ENCODE peak calls at places on chromosomes 11 and 22, in eight cellular contexts. B is pancreas, O is heart right ventricle, E is psoas muscle, T is colonic mucosa, M is mesendoderm, I is dorsolateral prefrontal cortex, K is Peyer's patch. R is an unnamed sample. For H3K27me3, the result is how much of the 10 kb centered on the place peaks cover.

GRCh38 chr11:36257351-36257750 is 31.9 kb downstream of the COMMD9 start:
- DNase-seq in M (no peak), K (no peak), B (no peak), O (no peak), I (no peak), T (no peak), E (no peak), R (no peak)

GRCh38 chr22:34917239-34917638 is 148.7 kb upstream of the ISX start:
- DNase-seq in K (no peak), M (no peak), I (peak), E (no peak), B (no peak), O (no peak), T (no peak), R (no peak)

GRCh38 chr11:4495487-4495886 is 13.0 kb downstream of the OR52K1 start:
- DNase-seq in B (no peak), I (no peak), O (no peak), E (no peak), K (no peak), M (no peak), T (no peak), R (no peak)

GRCh38 chr22:38255697-38256096 is 17.1 kb downstream of the TMEM184B start:
- DNase-seq in K (no peak), M (no peak), T (no peak), O (no peak), B (no peak), I (no peak), E (no peak), R (no peak)

GRCh38 chr11:36347384-36347906 is 51.4 kb downstream of the PRR5L start:
- DNase-seq in E (no peak), K (no peak), I (no peak), T (peak), B (no peak), O (no peak), M (no peak), R (no peak)

GRCh38 chr22:19708323-19709011 is 5.8 kb upstream of the SEPTIN5 start:
- DNase-seq in O (no peak), T (no peak), E (peak), I (no peak), K (no peak), B (peak), M (no peak), R (no peak)

GRCh38 chr11:75233688-75234295 is 6.8 kb upstream of the TPBGL start:
- DNase-seq in E (no peak), K (peak), T (peak), B (no peak), M (peak), O (no peak), I (no peak), R (no peak)

GRCh38 chr22:33083212-33083611 is 25.0 kb upstream of the SYN3 start:
- DNase-seq in E (no peak), O (no peak), I (no peak), T (no peak), K (no peak), B (no peak), M (peak), R (peak)

GRCh38 chr22:44099696-44100095 is 75.6 kb downstream of the PARVB start:
- DNase-seq in K (no peak), E (peak), B (no peak), I (no peak), M (no peak), O (no peak), T (no peak), R (no peak)

GRCh38 chr11:84019576-84020194 is 733.5 kb upstream of the CCDC90B start:
- DNase-seq in O (no peak), K (no peak), E (no peak), I (no peak), T (no peak), M (peak), B (no peak), R (no peak)

GRCh38 chr11:64564947-64565889 is 25.8 kb upstream of the SLC22A12 start:
- DNase-seq in E (no peak), K (no peak), M (peak), O (no peak), B (peak), T (no peak), I (no peak), R (no peak)

GRCh38 chr22:35446365-35446764 is 46.4 kb downstream of the MCM5 start:
- DNase-seq in O (no peak), I (no peak), B (no peak), T (no peak), K (peak), E (no peak), M (no peak), R (no peak)

GRCh38 chr11:2303627-2304155 is 1.9 kb downstream of the TSPAN32 start:
- DNase-seq in I (no peak), E (peak), O (peak), K (peak), T (no peak), M (peak), B (peak), R (no peak)

GRCh38 chr11:121105851-121106250 is 4.8 kb downstream of the TECTA start:
- DNase-seq in E (no peak), I (no peak), K (no peak), O (no peak), M (no peak), B (no peak), T (no peak), R (no peak)

GRCh38 chr11:91248199-91248807 is 976.3 kb upstream of the FAT3 start:
- DNase-seq in M (peak), I (no peak), E (no peak), B (no peak), O (no peak), K (no peak), T (peak), R (no peak)

GRCh38 chr11:63761870-63762661 is 6.5 kb downstream of the ZFTA start:
- DNase-seq in I (no peak), T (peak), O (peak), M (peak), E (peak), B (peak), K (no peak), R (peak)

GRCh38 chr11:45262900-45263299 is 23.2 kb downstream of the SYT13 start:
- DNase-seq in B (no peak), K (peak), O (no peak), T (no peak), I (no peak), M (no peak), E (no peak), R (no peak)

GRCh38 chr11:48018561-48019229 is 38.3 kb downstream of the PTPRJ start:
- DNase-seq in K (no peak), B (no peak), I (no peak), O (no peak), M (peak), T (no peak), E (no peak), R (peak)

GRCh38 chr11:1839924-1840779 is 1.4 kb downstream of the TNNI2 start:
- DNase-seq in I (no peak), B (peak), E (peak), O (peak), K (peak), M (no peak), T (peak), R (peak)

GRCh38 chr22:24186352-24186740 is 5.1 kb downstream of the SUSD2 start:
- DNase-seq in O (no peak), B (peak), M (no peak), T (no peak), E (peak), I (no peak), K (no peak), R (no peak)

GRCh38 chr22:44031111-44031963 is 7.2 kb downstream of the PARVB start:
- DNase-seq in B (no peak), T (no peak), O (no peak), K (no peak), M (no peak), I (no peak), E (peak), R (no peak)

GRCh38 chr11:14213006-14213405 is 146.0 kb downstream of the RRAS2 start:
- DNase-seq in O (no peak), B (no peak), E (no peak), I (no peak), M (no peak), T (no peak), K (no peak), R (no peak)

GRCh38 chr11:112795142-112795815 is 165.9 kb upstream of the NCAM1 start:
- DNase-seq in T (peak), K (peak), B (no peak), E (peak), M (peak), I (peak), O (no peak), R (no peak)

GRCh38 chr11:65781152-65781961 is 581 bp upstream of the AP5B1 start:
- DNase-seq in O (no peak), K (peak), M (peak), B (peak), I (no peak), T (peak), E (peak), R (no peak)

GRCh38 chr11:97611345-97611744 is 1221.5 kb downstream of the JRKL start:
- DNase-seq in E (no peak), O (no peak), I (no peak), B (no peak), K (no peak), M (no peak), T (no peak), R (no peak)

DNA sequence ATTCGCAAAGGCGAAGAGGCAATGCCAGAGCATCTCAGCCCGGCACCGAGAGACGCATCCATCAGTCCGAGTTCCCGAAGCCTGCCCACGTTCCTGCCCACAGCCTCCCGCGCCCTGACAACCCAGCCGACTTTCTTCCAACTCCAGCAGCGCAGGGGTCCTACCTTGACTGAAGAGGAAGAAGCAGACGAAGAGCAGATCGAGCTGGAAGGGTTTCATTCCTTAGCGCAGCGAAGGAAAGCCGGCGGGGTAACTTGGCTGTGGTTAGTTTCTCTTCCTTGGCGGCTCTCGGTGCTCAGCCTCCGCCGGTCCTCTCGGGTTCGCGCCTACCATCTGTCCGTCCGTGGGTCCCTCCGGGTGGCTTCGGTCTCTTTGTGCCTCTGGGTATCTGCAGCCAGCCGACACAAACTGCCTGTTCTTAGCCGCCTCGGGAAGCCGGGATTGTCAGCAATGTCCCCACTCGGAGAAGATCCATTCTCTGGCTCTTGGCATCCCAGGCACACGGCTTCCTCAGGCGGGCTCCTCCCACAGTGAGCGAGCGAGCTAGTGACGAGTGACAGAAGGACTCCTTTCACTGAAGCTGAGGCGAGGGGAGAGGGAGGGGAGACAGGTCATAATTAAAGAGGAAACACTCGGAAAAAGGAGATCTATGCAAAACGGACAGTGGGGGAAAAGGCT is at the start of gene KIRREL3:
- DNase-seq in B (no peak), O (peak), E (no peak), K (no peak), I (peak), T (no peak), M (peak), R (no peak)
- H3K27me3 ChIP-seq in B (under half), O (half or more), E (half or more), K (under half), I (under half), T (half or more), M (under half), R (under half)

DNA sequence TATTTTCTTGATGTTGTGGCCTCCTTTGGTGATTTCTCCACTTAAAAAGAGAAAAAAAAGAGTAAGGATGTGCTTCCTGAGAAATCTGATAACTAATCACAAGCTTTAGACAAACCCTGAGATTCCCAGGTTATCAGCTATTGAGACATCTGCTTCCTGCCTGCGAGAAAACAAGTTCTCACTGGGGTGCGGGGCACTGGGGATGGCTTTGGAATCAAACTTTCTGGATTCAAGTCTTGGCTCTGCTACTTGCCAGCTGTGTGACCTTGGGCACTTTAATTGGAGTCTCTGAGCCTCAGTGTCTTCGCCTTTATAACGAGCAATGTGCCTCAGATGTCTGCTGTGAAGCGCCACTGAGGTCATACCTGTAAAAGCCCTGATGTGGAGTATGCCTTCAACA is 152.5 kb upstream of the NAV2 start:
- DNase-seq in E (no peak), O (no peak), K (no peak), M (peak), T (no peak), B (no peak), I (no peak), R (no peak)
- H3K27me3 ChIP-seq in E (under half), O (under half), K (under half), M (under half), T (under half), B (under half), I (under half), R (under half)

GRCh38 chr11:8765294-8765693 is 82.7 kb downstream of the RPL27A start:
- DNase-seq in K (no peak), E (no peak), M (peak), B (no peak), I (no peak), T (no peak), O (no peak), R (no peak)

GRCh38 chr11:8768625-8769333 is 86.2 kb downstream of the RPL27A start:
- DNase-seq in B (no peak), E (no peak), K (no peak), O (peak), I (no peak), M (peak), T (no peak), R (no peak)

GRCh38 chr11:8767466-8768142 is 85.0 kb downstream of the RPL27A start:
- DNase-seq in I (no peak), E (no peak), K (no peak), B (no peak), M (peak), T (no peak), O (no peak), R (no peak)

GRCh38 chr11:8766043-8766992 is 83.7 kb downstream of the RPL27A start:
- DNase-seq in E (no peak), K (no peak), O (no peak), M (peak), I (no peak), T (no peak), B (no peak), R (no peak)

DNA sequence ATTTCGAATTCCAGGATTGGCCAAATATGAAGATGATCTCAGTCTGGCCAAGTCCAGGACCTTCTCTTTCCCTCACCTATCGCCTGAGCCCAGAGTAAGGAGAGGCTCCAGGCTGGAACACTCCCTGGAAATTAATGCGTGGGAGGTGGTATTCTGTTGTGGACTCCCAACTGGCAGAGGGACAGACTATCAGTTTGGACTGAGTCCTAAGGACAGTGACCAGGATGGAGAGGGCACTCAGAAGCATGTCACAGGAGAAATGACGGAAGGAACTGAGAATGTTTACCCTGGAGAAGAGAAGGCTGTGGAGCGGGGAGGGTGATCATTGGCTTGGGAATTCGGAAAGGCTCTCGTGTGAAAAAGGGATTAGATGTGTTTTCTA is 84.4 kb downstream of the RPL27A start:
- DNase-seq in B (no peak), O (no peak), T (no peak), I (no peak), K (no peak), E (no peak), M (peak), R (no peak)
- H3K27me3 ChIP-seq in B (under half), O (under half), T (under half), I (under half), K (under half), E (under half), M (under half), R (under half)

GRCh38 chr11:129374081-129374992 is 1.3 kb upstream of the BARX2 start:
- DNase-seq in T (peak), B (peak), M (peak), O (no peak), E (no peak), K (no peak), I (no peak), R (peak)

GRCh38 chr11:129375731-129376657 is at the start of gene BARX2:
- DNase-seq in I (peak), T (peak), K (peak), O (no peak), M (peak), B (peak), E (no peak), R (peak)

GRCh38 chr11:129373489-129373953 is 2.1 kb upstream of the BARX2 start:
- DNase-seq in K (no peak), M (peak), O (no peak), B (no peak), I (no peak), T (no peak), E (no peak), R (no peak)

GRCh38 chr11:129376658-129377341 is 1.2 kb downstream of the BARX2 start:
- DNase-seq in T (no peak), I (no peak), K (no peak), E (no peak), B (no peak), M (no peak), O (no peak), R (no peak)

GRCh38 chr11:129374993-129375721 is 491 bp upstream of the BARX2 start:
- DNase-seq in E (no peak), B (peak), K (peak), O (no peak), M (peak), I (no peak), T (peak), R (peak)
- H3K27me3 ChIP-seq in E (half or more), B (under half), K (under half), O (half or more), M (under half), I (half or more), T (under half), R (under half)

GRCh38 chr11:134736251-134737072 is 324.4 kb upstream of the B3GAT1 start:
- DNase-seq in O (no peak), E (no peak), M (no peak), K (no peak), B (no peak), I (no peak), T (no peak), R (no peak)
- H3K27me3 ChIP-seq in O (under half), E (under half), M (under half), K (under half), B (under half), I (under half), T (under half), R (under half)

GRCh38 chr22:29071261-29072045 is 1.4 kb upstream of the KREMEN1 start:
- DNase-seq in I (no peak), M (peak), T (peak), K (peak), O (peak), E (no peak), B (peak), R (peak)

GRCh38 chr22:29072979-29073617 is at the start of gene KREMEN1:
- DNase-seq in K (no peak), E (peak), O (no peak), B (no peak), T (peak), M (no peak), I (no peak), R (no peak)

GRCh38 chr22:29072193-29072978 is 449 bp upstream of the KREMEN1 start:
- DNase-seq in M (peak), B (peak), O (peak), E (peak), I (peak), T (peak), K (peak), R (peak)

GRCh38 chr22:29070490-29070889 is 2.3 kb upstream of the KREMEN1 start:
- DNase-seq in O (no peak), B (no peak), E (no peak), K (no peak), T (no peak), I (no peak), M (no peak), R (no peak)

DNA sequence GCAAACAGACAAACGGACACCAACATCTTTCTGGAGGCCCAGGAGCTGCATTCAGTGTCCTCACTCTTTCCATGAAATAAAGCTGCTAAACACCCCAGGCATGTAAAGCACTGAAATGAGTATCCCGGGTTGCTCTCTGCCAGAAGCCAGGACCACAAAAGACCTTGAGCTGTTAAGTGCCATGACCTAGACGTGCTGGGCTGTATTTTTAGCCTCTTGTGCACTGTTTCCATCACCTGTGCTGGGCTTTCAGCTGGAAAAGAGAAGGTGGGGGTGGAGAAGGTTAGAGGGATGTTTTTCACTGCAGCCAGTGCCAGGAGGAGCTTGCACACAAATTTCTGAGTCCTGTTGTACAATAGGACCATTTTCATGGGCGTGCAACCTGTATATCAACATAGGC is 3.4 kb upstream of the KREMEN1 start:
- DNase-seq in K (no peak), M (no peak), I (no peak), B (no peak), O (no peak), T (no peak), E (no peak), R (no peak)
- H3K27me3 ChIP-seq in K (under half), M (under half), I (under half), B (under half), O (under half), T (under half), E (under half), R (under half)